ENCODE peak calls at places on chromosome 5, in eight cellular contexts. N, P, Z, X, V, G, Q and M are unnamed samples.

GRCh38 chr5:67319935-67320725 is 123.5 kb upstream of the CD180 start:
- DNase-seq in N (no peak), P (no peak), Z (no peak), X (no peak), V (no peak), G (peak), Q (no peak), M (no peak)

GRCh38 chr5:118679123-118679940 is 309.0 kb downstream of the DTWD2 start:
- DNase-seq in N (no peak), P (no peak), Z (no peak), X (no peak), V (no peak), G (no peak), Q (no peak), M (no peak)

GRCh38 chr5:91101777-91102379 is 281.2 kb downstream of the ARRDC3 start:
- DNase-seq in N (peak), P (peak), Z (peak), X (peak), V (peak), G (peak), Q (no peak), M (peak)

GRCh38 chr5:115589043-115589442 is 13.2 kb downstream of the TICAM2 start:
- DNase-seq in N (no peak), P (no peak), Z (no peak), X (no peak), V (no peak), G (no peak), Q (no peak), M (no peak)

GRCh38 chr5:13613621-13614020 is 330.9 kb downstream of the DNAH5 start:
- DNase-seq in N (no peak), P (no peak), Z (no peak), X (no peak), V (no peak), G (no peak), Q (no peak), M (no peak)

GRCh38 chr5:126398791-126399190 is 24.4 kb upstream of the GRAMD2B start:
- DNase-seq in N (no peak), P (no peak), Z (no peak), X (no peak), V (no peak), G (no peak), Q (no peak), M (no peak)

GRCh38 chr5:91928751-91929521 is 545.8 kb upstream of the ARRDC3 start:
- DNase-seq in N (no peak), P (no peak), Z (peak), X (no peak), V (no peak), G (no peak), Q (no peak), M (peak)

GRCh38 chr5:179410291-179411160 is 65.3 kb upstream of the ADAMTS2 start:
- DNase-seq in N (peak), P (no peak), Z (no peak), X (no peak), V (no peak), G (no peak), Q (no peak), M (no peak)

GRCh38 chr5:76252437-76252836 is 150.6 kb upstream of the IQGAP2 start:
- DNase-seq in N (no peak), P (no peak), Z (no peak), X (no peak), V (no peak), G (no peak), Q (no peak), M (no peak)

GRCh38 chr5:95916687-95917085 is 45.0 kb downstream of the ELL2 start:
- DNase-seq in N (no peak), P (no peak), Z (no peak), X (no peak), V (no peak), G (no peak), Q (no peak), M (no peak)

GRCh38 chr5:174532453-174533126 is 191.8 kb upstream of the MSX2 start:
- DNase-seq in N (peak), P (no peak), Z (peak), X (peak), V (no peak), G (peak), Q (peak), M (peak)

GRCh38 chr5:93512799-93513198 is 68.2 kb downstream of the NR2F1-AS1 start:
- DNase-seq in N (no peak), P (no peak), Z (no peak), X (no peak), V (no peak), G (peak), Q (no peak), M (no peak)

GRCh38 chr5:64872044-64872443 is 103.3 kb downstream of the CWC27 start:
- DNase-seq in N (no peak), P (no peak), Z (no peak), X (no peak), V (no peak), G (no peak), Q (no peak), M (no peak)

GRCh38 chr5:181173420-181174342 is 26.3 kb downstream of the OR2V2 start:
- DNase-seq in N (no peak), P (no peak), Z (peak), X (no peak), V (no peak), G (peak), Q (peak), M (peak)

GRCh38 chr5:57221049-57221568 is 47.2 kb downstream of the GPBP1 start:
- DNase-seq in N (no peak), P (no peak), Z (peak), X (no peak), V (no peak), G (peak), Q (no peak), M (peak)

GRCh38 chr5:32522429-32523143 is 62.8 kb upstream of the SUB1 start:
- DNase-seq in N (no peak), P (no peak), Z (no peak), X (peak), V (no peak), G (peak), Q (peak), M (no peak)

DNA sequence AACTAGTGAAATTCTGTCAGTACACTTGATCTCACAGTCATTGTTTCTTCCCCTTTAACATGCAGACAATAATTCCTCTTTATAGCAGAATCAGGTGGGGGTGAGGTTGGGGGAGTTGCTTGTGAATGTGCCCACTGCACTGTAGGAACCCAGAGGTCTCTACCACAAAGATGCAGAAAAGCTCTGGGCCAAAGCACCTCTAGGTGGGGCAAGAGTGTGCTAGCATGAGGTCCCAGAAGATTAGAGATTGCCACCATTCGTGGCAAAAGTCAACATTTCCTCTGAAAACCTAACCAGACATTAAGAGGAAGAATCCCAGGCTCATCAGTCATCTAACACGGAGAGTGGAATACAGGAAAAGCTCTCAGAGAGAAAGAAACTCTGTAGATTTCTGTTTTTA is 74.5 kb downstream of the PTCD2 start:
- DNase-seq in N (no peak), P (no peak), Z (peak), X (no peak), V (no peak), G (no peak), Q (no peak), M (peak)
- TF ChIP-seq CTCF in N (peak), P (no peak), Z (peak), X (peak), V (no peak), G (peak), Q (peak), M (peak)

GRCh38 chr5:103260951-103261350 is 2.4 kb downstream of the MACIR start:
- DNase-seq in N (no peak), P (no peak), Z (no peak), X (no peak), V (no peak), G (no peak), Q (no peak), M (no peak)

GRCh38 chr5:103258957-103259704 is 568 bp downstream of the MACIR start:
- DNase-seq in N (peak), P (peak), Z (peak), X (peak), V (peak), G (peak), Q (peak), M (no peak)

GRCh38 chr5:103259705-103260355 is 1.3 kb downstream of the MACIR start:
- DNase-seq in N (no peak), P (no peak), Z (peak), X (no peak), V (no peak), G (peak), Q (no peak), M (no peak)

GRCh38 chr5:103256178-103256577 is 2.4 kb upstream of the MACIR start:
- DNase-seq in N (no peak), P (no peak), Z (no peak), X (no peak), V (no peak), G (no peak), Q (no peak), M (no peak)

GRCh38 chr5:103258368-103258956 is at the start of gene MACIR:
- DNase-seq in N (peak), P (peak), Z (peak), X (peak), V (peak), G (peak), Q (peak), M (peak)
- TF ChIP-seq CTCF in N (no peak), P (no peak), Z (no peak), X (no peak), V (no peak), G (no peak), Q (peak), M (peak)

DNA sequence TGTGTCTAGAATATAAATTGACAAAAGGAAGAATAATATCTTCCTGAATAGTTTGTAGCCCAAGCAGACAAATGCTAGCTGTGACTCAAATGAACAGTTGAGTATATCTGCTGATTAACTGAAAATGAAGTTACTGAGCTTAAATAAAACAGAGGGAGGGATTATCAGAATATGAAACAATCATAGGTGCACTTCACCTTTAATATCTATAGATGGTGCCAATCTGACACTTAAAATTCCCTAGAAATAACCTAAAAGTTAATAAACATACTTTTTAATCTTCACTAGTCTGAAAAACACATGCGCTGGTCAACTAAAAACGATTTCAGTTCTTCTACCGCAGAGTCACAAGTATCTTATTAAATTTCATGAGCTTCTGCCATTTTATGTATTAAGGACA is 280.8 kb upstream of the RASA1 start:
- DNase-seq in N (no peak), P (no peak), Z (no peak), X (no peak), V (no peak), G (no peak), Q (no peak), M (no peak)
- TF ChIP-seq CTCF in N (no peak), P (no peak), Z (peak), X (no peak), V (peak), G (no peak), Q (peak), M (no peak)

GRCh38 chr5:127447822-127448221 is 69.6 kb upstream of the PRRC1 start:
- DNase-seq in N (no peak), P (no peak), Z (no peak), X (no peak), V (no peak), G (peak), Q (no peak), M (no peak)

GRCh38 chr5:127446626-127447025 is 70.8 kb upstream of the PRRC1 start:
- DNase-seq in N (no peak), P (no peak), Z (no peak), X (no peak), V (no peak), G (no peak), Q (no peak), M (no peak)

GRCh38 chr5:127440831-127441230 is 76.6 kb upstream of the PRRC1 start:
- DNase-seq in N (no peak), P (no peak), Z (no peak), X (no peak), V (no peak), G (peak), Q (no peak), M (no peak)

GRCh38 chr5:127439544-127440096 is 77.8 kb upstream of the PRRC1 start:
- DNase-seq in N (no peak), P (no peak), Z (no peak), X (no peak), V (no peak), G (no peak), Q (no peak), M (no peak)

DNA sequence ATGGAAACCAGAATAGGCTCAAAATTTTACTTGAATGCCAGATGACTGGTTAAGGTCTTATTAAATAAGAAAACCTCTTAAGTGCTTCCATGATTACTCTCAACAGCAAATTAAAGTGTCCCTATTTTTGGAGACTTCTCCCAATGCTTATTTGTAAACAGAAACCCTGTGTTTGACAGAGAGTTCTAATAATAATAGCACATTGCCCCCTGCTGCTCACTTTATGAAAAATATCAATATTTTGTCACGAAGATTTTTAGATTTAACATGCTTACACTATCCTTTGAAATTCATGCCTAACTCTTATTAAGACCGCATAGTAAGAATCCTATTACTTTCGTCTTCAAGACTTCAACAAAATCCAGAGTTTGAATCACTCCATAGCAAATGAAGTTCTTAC is 75.4 kb upstream of the PRRC1 start:
- DNase-seq in N (no peak), P (no peak), Z (peak), X (no peak), V (no peak), G (no peak), Q (no peak), M (no peak)
- TF ChIP-seq CTCF in N (peak), P (no peak), Z (peak), X (no peak), V (no peak), G (no peak), Q (peak), M (peak)

DNA sequence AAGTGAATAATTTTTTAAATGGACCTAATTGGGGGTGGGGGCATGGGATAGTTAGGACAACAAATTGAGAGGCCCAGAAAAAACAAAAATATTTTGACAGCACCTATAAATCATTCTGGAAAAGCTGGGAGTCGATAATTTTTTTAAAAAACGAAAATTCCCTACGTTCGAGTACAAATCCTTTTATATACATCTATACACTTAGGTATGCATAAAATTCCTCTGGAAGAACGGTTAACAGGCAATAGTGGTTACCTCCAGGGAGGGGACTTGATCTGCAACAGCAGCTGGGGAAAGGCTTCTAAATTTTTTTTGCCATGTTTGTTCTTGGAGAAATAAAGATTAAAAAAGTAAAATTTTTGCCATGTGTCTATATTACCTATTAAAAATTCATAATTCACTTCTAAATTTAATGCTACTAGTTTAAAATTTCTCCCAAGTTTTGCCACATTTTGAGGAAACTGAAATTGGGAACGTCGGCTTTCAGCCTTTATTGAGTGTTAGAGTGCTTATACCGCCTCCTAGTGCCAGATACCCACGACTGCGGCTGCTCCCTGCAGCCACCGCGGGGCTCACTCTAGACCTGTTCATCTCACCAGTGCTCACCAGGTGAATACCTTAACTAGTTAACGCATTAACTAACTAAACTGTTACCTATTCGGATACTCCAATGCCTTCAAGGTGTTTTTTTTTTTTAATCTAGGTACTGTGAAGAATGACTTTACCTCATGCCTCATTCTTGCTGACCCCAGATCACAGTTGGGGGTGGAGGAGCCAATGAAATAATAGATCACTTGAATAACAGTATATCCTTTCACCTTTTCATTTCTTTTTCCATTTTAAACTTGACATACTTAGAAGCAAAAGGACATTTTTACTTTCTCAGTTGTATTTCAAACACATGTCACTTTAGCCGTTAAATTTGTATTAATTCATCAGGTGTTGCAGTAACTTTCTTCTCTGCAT is 1.8 kb upstream of the BHMT start:
- DNase-seq in N (peak), P (no peak), Z (peak), X (no peak), V (peak), G (no peak), Q (no peak), M (peak)
- TF ChIP-seq CTCF in N (peak), P (peak), Z (peak), X (peak), V (peak), G (peak), Q (peak), M (peak)

GRCh38 chr5:53206562-53206961 is 97.0 kb upstream of the MOCS2 start:
- DNase-seq in N (no peak), P (no peak), Z (no peak), X (no peak), V (no peak), G (no peak), Q (no peak), M (no peak)

GRCh38 chr5:53200309-53200708 is 90.8 kb upstream of the MOCS2 start:
- DNase-seq in N (no peak), P (no peak), Z (no peak), X (no peak), V (no peak), G (no peak), Q (no peak), M (no peak)

GRCh38 chr5:53199882-53200281 is 90.3 kb upstream of the MOCS2 start:
- DNase-seq in N (no peak), P (no peak), Z (no peak), X (no peak), V (no peak), G (no peak), Q (no peak), M (no peak)

DNA sequence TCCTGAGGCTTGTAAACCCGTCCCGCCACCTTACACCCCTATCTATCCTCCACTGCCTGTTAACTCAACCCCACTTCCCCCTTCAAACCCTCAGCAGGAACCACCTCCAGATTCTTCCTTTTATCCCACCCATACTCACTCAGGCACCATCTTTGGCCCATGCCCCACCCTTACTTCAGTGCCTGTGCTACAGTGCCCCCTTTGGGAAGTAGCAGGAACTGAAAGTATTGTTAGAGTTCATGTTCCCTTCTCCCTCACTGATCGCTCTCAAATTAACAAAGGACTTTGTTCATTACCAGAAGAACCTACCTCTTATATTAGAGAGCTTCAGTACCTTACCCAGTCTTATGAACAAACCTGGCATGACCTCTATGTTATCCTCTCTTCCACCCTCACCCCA is 92.2 kb upstream of the MOCS2 start:
- DNase-seq in N (no peak), P (no peak), Z (peak), X (no peak), V (no peak), G (no peak), Q (no peak), M (no peak)
- TF ChIP-seq CTCF in N (no peak), P (no peak), Z (peak), X (no peak), V (no peak), G (peak), Q (no peak), M (peak)

DNA sequence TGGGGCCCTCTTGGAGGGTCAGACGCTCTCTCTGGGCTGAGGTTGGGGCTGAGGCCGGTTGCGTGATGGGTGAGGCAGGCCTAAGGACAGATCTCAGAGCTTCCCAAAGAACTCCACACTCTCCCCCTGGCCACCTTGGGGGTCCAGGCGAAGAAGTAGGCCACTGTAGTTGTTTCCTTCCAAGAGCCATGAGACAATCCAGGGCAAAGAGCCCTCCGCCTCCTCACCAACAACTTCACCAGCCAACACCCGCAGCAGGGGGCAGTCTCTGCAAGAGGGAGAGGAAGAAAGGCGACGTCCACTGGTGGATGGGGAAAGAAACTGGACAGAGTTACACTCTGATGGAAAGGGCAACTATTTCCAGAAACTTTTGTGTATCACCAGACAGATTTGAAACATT is 10.7 kb downstream of the SLC35A4 start:
- DNase-seq in N (peak), P (no peak), Z (peak), X (peak), V (no peak), G (peak), Q (no peak), M (no peak)
- TF ChIP-seq CTCF in N (peak), P (no peak), Z (peak), X (peak), V (no peak), G (peak), Q (peak), M (peak)

GRCh38 chr5:61706751-61707150 is 374.7 kb downstream of the ZSWIM6 start:
- DNase-seq in N (no peak), P (no peak), Z (no peak), X (no peak), V (no peak), G (no peak), Q (no peak), M (no peak)
- TF ChIP-seq CTCF in N (no peak), P (no peak), Z (no peak), X (no peak), V (no peak), G (no peak), Q (no peak), M (no peak)

GRCh38 chr5:113340537-113340936 is 94.3 kb downstream of the TSSK1B start:
- DNase-seq in N (no peak), P (no peak), Z (peak), X (no peak), V (no peak), G (no peak), Q (no peak), M (no peak)
- TF ChIP-seq CTCF in N (no peak), P (no peak), Z (peak), X (no peak), V (no peak), G (peak), Q (no peak), M (peak)